ENCODE peak calls at places on chromosome 7, in five cellular contexts. H is NCI-H774; Z is neuronal stem cell; M is aorta; N is activated naive CD4-positive, alpha-beta T cell. X is an unnamed sample.

GRCh38 chr7:121411597-121411979 is 15.5 kb upstream of the FAM3C start:
- DNase-seq in H (no peak), Z (no peak), M (no peak), N (no peak), X (no peak)

GRCh38 chr7:28479507-28479947 is 67.2 kb downstream of the CREB5 start:
- DNase-seq in H (no peak), Z (no peak), M (no peak), N (no peak), X (no peak)

GRCh38 chr7:105015631-105015965 is 1.6 kb downstream of the KMT2E start:
- DNase-seq in H (no peak), Z (no peak), M (no peak), N (no peak), X (no peak)

GRCh38 chr7:34840176-34840785 is 182.3 kb downstream of the NPSR1 start:
- DNase-seq in H (no peak), Z (no peak), M (no peak), N (no peak), X (no peak)

GRCh38 chr7:17142831-17143541 is 155.5 kb upstream of the AHR start:
- DNase-seq in H (no peak), Z (no peak), M (no peak), N (no peak), X (no peak)

GRCh38 chr7:51644216-51644615 is 327.6 kb upstream of the COBL start:
- DNase-seq in H (no peak), Z (no peak), M (no peak), N (no peak), X (no peak)

GRCh38 chr7:99489235-99489634 is 10.8 kb downstream of the ZNF394 start:
- DNase-seq in H (no peak), Z (no peak), M (peak; percentile 13), N (no peak), X (no peak)

GRCh38 chr7:23072043-23072442 is 33.5 kb upstream of the KLHL7 start:
- DNase-seq in H (no peak), Z (no peak), M (no peak), N (no peak), X (no peak)

GRCh38 chr7:24477807-24478655 is 95.2 kb upstream of the PALS2 start:
- DNase-seq in H (peak; percentile 49), Z (peak; percentile 6), M (no peak), N (no peak), X (peak; percentile 49)

GRCh38 chr7:41428330-41428729 is 274.6 kb downstream of the INHBA start:
- DNase-seq in H (no peak), Z (no peak), M (no peak), N (no peak), X (no peak)

GRCh38 chr7:110309941-110310340 is 781.0 kb upstream of the LRRN3 start:
- DNase-seq in H (no peak), Z (no peak), M (no peak), N (no peak), X (no peak)

GRCh38 chr7:100673942-100674431 is 447 bp downstream of the GNB2 start:
- DNase-seq in H (peak; percentile 49), Z (no peak), M (peak; percentile 87), N (no peak), X (no peak)

GRCh38 chr7:17725761-17726160 is 214.5 kb downstream of the SNX13 start:
- DNase-seq in H (no peak), Z (no peak), M (no peak), N (no peak), X (no peak)

GRCh38 chr7:52851547-52851946 is 183.9 kb upstream of the POM121L12 start:
- DNase-seq in H (no peak), Z (no peak), M (no peak), N (no peak), X (no peak)

GRCh38 chr7:115135769-115136410 is 214.0 kb downstream of the MDFIC start:
- DNase-seq in H (no peak), Z (no peak), M (no peak), N (no peak), X (no peak)